ENCODE peak calls at places on chromosomes 16 and 17, in six cellular contexts. C, K, W, G, D and I are unnamed samples.

GRCh38 chr17:8887834-8888703 is 20.6 kb upstream of the PIK3R6 start:
- DNase-seq in C (no peak), G (no peak), K (no peak), W (no peak), D (no peak), I (no peak)

GRCh38 chr17:77371117-77371887 is 230.5 kb downstream of the SEC14L1 start:
- DNase-seq in D (no peak), C (no peak), K (no peak), G (peak; percentile 67), W (no peak), I (no peak)

GRCh38 chr17:48054238-48055185 is 6.4 kb downstream of the NFE2L1 start:
- DNase-seq in G (peak; percentile 93), W (peak; percentile 60), C (peak; percentile 35), K (peak; percentile 78), D (no peak), I (no peak)

GRCh38 chr17:57580055-57580739 is 164.9 kb downstream of the CCDC182 start:
- DNase-seq in K (no peak), W (no peak), G (no peak), D (no peak), C (no peak), I (no peak)

GRCh38 chr17:42133461-42134041 is 10.9 kb downstream of the HSPB9 start:
- DNase-seq in C (peak; percentile 64), W (no peak), D (peak; percentile 61), K (no peak), G (no peak), I (peak; percentile 61)

GRCh38 chr16:84700518-84701277 is 898 bp downstream of the USP10 start:
- DNase-seq in K (no peak), D (peak; percentile 33), W (no peak), G (peak; percentile 62), C (peak; percentile 44), I (peak; percentile 41)

GRCh38 chr17:42536372-42537155 is 523 bp downstream of the NAGLU start:
- DNase-seq in K (peak; percentile 60), W (peak; percentile 76), D (peak; percentile 93), G (peak; percentile 96), C (peak; percentile 91), I (peak; percentile 95)

GRCh38 chr17:43759836-43760235 is 1.2 kb upstream of the SOST start:
- DNase-seq in D (no peak), W (no peak), C (no peak), K (no peak), G (peak; percentile 25), I (no peak)

GRCh38 chr16:23679274-23679985 is 741 bp downstream of the PLK1 start:
- DNase-seq in G (no peak), W (no peak), K (no peak), C (peak; percentile 56), D (peak; percentile 52), I (peak; percentile 62)

GRCh38 chr16:74107795-74108610 is 188.6 kb upstream of the PSMD7 start:
- DNase-seq in W (no peak), K (no peak), C (peak; percentile 63), D (peak; percentile 25), G (no peak), I (peak; percentile 37)

GRCh38 chr16:83849434-83849833 is 41.7 kb downstream of the HSBP1 start:
- DNase-seq in K (no peak), C (no peak), W (no peak), D (no peak), G (no peak), I (no peak)

GRCh38 chr16:11407047-11407982 is 62.1 kb downstream of the RMI2 start:
- DNase-seq in C (peak; percentile 75), D (peak; percentile 82), W (peak; percentile 53), G (peak; percentile 82), K (no peak), I (peak; percentile 84)

GRCh38 chr16:47375423-47375822 is 85.4 kb downstream of the ITFG1 start:
- DNase-seq in D (no peak), G (no peak), C (no peak), K (no peak), W (no peak), I (no peak)

GRCh38 chr16:1971678-1972489 is at the start of gene TBL3:
- DNase-seq in W (peak; percentile 87), G (peak; percentile 97), C (peak; percentile 95), K (peak; percentile 86), D (peak; percentile 95), I (peak; percentile 96)

GRCh38 chr17:14321476-14321949 is 20.6 kb downstream of the HS3ST3B1 start:
- DNase-seq in D (no peak), K (no peak), G (no peak), W (no peak), C (no peak), I (no peak)

GRCh38 chr16:81717662-81718189 is 61.4 kb upstream of the PLCG2 start:
- DNase-seq in D (no peak), K (no peak), G (no peak), W (no peak), C (no peak), I (no peak)

GRCh38 chr17:76421054-76421427 is 31.9 kb downstream of the UBE2O start:
- DNase-seq in C (no peak), D (no peak), W (no peak), K (no peak), G (no peak), I (no peak)

GRCh38 chr16:6362321-6362720 is 970.3 kb upstream of the RBFOX1 start:
- DNase-seq in G (no peak), C (no peak), W (no peak), K (no peak), D (no peak), I (no peak)

GRCh38 chr17:65290616-65291015 is 153.4 kb downstream of the RGS9 start:
- DNase-seq in W (no peak), G (no peak), D (no peak), C (peak; percentile 89), K (no peak), I (no peak)

GRCh38 chr16:57815987-57816745 is 13.9 kb upstream of the KIFC3 start:
- DNase-seq in G (peak; percentile 96), K (no peak), C (peak; percentile 80), W (peak; percentile 40), D (peak; percentile 60), I (peak; percentile 69)

GRCh38 chr16:57818377-57819055 is 16.2 kb upstream of the KIFC3 start:
- DNase-seq in G (no peak), C (no peak), W (no peak), D (no peak), K (no peak), I (no peak)

GRCh38 chr16:57821149-57821971 is 19.1 kb upstream of the KIFC3 start:
- DNase-seq in W (no peak), K (no peak), G (no peak), C (no peak), D (no peak), I (no peak)

GRCh38 chr16:57814896-57815295 is 12.6 kb upstream of the KIFC3 start:
- DNase-seq in C (no peak), K (no peak), W (no peak), D (no peak), G (no peak), I (no peak)

GRCh38 chr16:57817680-57818079 is 15.4 kb upstream of the KIFC3 start:
- DNase-seq in W (no peak), C (no peak), K (no peak), G (no peak), D (no peak), I (no peak)
- TF ChIP-seq CTCF in W (no peak), C (no peak), K (no peak), G (no peak), D (no peak), I (no peak)

GRCh38 chr17:36001109-36001735 is at the start of gene CCL15:
- DNase-seq in C (peak; percentile 64), W (no peak), K (no peak), D (no peak), G (no peak), I (no peak)
- TF ChIP-seq CTCF in C (no peak), W (no peak), K (no peak), D (no peak), G (no peak), I (no peak)

DNA sequence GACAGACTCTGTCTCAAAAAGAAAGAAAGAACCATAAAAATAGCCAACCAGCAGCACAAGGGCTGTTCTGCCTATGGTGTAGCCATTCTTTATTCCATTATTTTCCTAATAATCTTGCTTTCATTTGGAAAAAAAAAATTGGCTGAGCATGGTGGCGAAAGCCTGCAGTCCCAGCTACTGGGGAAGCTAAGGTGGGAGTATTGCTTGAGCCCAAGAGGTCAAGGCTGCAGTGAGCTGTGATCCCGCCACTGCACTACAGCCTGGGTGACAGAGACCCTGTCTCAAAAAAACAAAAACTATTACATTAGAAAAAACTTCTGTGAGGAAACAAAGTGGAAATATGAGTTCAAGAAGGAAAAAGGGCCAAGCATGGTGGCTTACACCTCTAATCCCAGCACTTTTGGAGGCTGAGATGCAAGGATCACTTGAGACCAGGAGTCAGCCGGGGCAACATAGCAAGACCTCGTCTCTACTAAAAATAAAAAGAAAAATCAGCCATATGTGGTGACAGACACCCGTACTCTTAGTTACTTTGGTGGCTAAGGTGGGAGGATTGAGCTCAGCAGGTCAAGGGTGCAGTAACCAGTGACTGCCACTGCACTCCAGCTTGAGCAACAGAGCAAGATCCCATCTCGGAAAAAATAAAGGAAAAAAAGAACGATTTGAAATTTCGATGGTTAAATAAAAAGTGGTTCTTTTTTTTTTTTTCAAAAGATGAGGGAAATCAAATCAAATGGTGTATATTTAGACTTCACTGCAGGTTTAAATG is 2.5 kb downstream of the DCAKD start:
- DNase-seq in K (no peak), G (no peak), D (no peak), W (no peak), C (no peak), I (no peak)
- TF ChIP-seq CTCF in K (peak; percentile 10), G (no peak), D (no peak), W (no peak), C (peak; percentile 42), I (peak; percentile 5)

GRCh38 chr16:8355714-8356113 is 234.6 kb downstream of the TMEM114 start:
- DNase-seq in C (no peak), D (no peak), G (no peak), K (no peak), W (no peak), I (no peak)
- TF ChIP-seq CTCF in C (no peak), D (no peak), G (no peak), K (no peak), W (no peak), I (no peak)

GRCh38 chr16:15482068-15482747 is 47.8 kb downstream of the BMERB1 start:
- DNase-seq in C (peak; percentile 29), W (no peak), D (no peak), K (no peak), G (peak; percentile 85), I (no peak)
- TF ChIP-seq CTCF in C (no peak), W (no peak), D (no peak), K (no peak), G (no peak), I (no peak)